ENCODE peak calls at places on chromosome 18, in eight cellular contexts. D is T-helper 2 cell, T is Karpas-422, H is PC-3, F is left cardiac atrium, K is KBM-7, S is neural progenitor cell, P is heart right ventricle. I is an unnamed sample.

GRCh38 chr18:54386043-54386442 is 28.3 kb downstream of the C18orf54 start:
- DNase-seq in D (no peak), T (no peak), H (no peak), F (no peak), K (no peak), S (peak), P (no peak), I (no peak)

GRCh38 chr18:76464281-76465259 is 30.5 kb downstream of the ZNF516 start:
- DNase-seq in D (no peak), T (no peak), H (no peak), F (no peak), K (no peak), S (no peak), P (no peak), I (no peak)

GRCh38 chr18:56945171-56945863 is 201.6 kb upstream of the BOD1L2 start:
- DNase-seq in D (no peak), T (no peak), H (no peak), F (no peak), K (no peak), S (no peak), P (no peak), I (no peak)

GRCh38 chr18:32276256-32276655 is 86.4 kb downstream of the MEP1B start:
- DNase-seq in D (no peak), T (no peak), H (no peak), F (no peak), K (no peak), S (no peak), P (no peak), I (no peak)

GRCh38 chr18:40159141-40160017 is 1795.7 kb upstream of the PIK3C3 start:
- DNase-seq in D (no peak), T (peak), H (peak), F (no peak), K (peak), S (peak), P (no peak), I (peak)

GRCh38 chr18:44815108-44815507 is 134.4 kb downstream of the SETBP1 start:
- DNase-seq in D (no peak), T (no peak), H (no peak), F (no peak), K (no peak), S (no peak), P (no peak), I (no peak)

GRCh38 chr18:79750980-79751571 is 46.7 kb upstream of the KCNG2 start:
- DNase-seq in D (no peak), T (no peak), H (no peak), F (peak), K (no peak), S (no peak), P (no peak), I (no peak)

GRCh38 chr18:22705328-22705727 is 227.8 kb upstream of the RBBP8 start:
- DNase-seq in D (no peak), T (no peak), H (peak), F (no peak), K (no peak), S (no peak), P (no peak), I (peak)

GRCh38 chr18:74148543-74149070 is 284 bp downstream of the TIMM21 start:
- DNase-seq in D (no peak), T (peak), H (no peak), F (no peak), K (no peak), S (peak), P (no peak), I (no peak)

GRCh38 chr18:74512321-74513053 is 16.3 kb downstream of the CNDP2 start:
- DNase-seq in D (no peak), T (no peak), H (no peak), F (no peak), K (no peak), S (no peak), P (no peak), I (no peak)

GRCh38 chr18:55534547-55534946 is 53.4 kb downstream of the TCF4 start:
- DNase-seq in D (no peak), T (no peak), H (no peak), F (no peak), K (no peak), S (no peak), P (no peak), I (no peak)

GRCh38 chr18:48876590-48876989 is 74.2 kb downstream of the SMAD7 start:
- DNase-seq in D (no peak), T (no peak), H (no peak), F (peak), K (no peak), S (no peak), P (no peak), I (no peak)

GRCh38 chr18:13585379-13586153 is 140.8 kb downstream of the FAM210A start:
- DNase-seq in D (no peak), T (peak), H (no peak), F (no peak), K (no peak), S (no peak), P (no peak), I (no peak)

GRCh38 chr18:29034113-29034856 is 857.4 kb upstream of the CDH2 start:
- DNase-seq in D (no peak), T (no peak), H (no peak), F (no peak), K (no peak), S (no peak), P (no peak), I (no peak)

GRCh38 chr18:54247488-54248175 is 21.7 kb upstream of the POLI start:
- DNase-seq in D (no peak), T (no peak), H (no peak), F (no peak), K (no peak), S (peak), P (no peak), I (no peak)

GRCh38 chr18:10482363-10482984 is 28.0 kb downstream of the APCDD1 start:
- DNase-seq in D (no peak), T (peak), H (no peak), F (no peak), K (no peak), S (no peak), P (no peak), I (no peak)

GRCh38 chr18:79519751-79520472 is 124.2 kb downstream of the NFATC1 start:
- DNase-seq in D (no peak), T (no peak), H (no peak), F (no peak), K (no peak), S (peak), P (peak), I (no peak)

GRCh38 chr18:62505669-62506494 is 16.9 kb upstream of the ZCCHC2 start:
- DNase-seq in D (no peak), T (peak), H (peak), F (no peak), K (peak), S (no peak), P (no peak), I (peak)

GRCh38 chr18:49137093-49137492 is 186.3 kb upstream of the SMAD7 start:
- DNase-seq in D (no peak), T (no peak), H (no peak), F (no peak), K (no peak), S (no peak), P (peak), I (no peak)

GRCh38 chr18:37299471-37300304 is 265.9 kb downstream of the CELF4 start:
- DNase-seq in D (no peak), T (no peak), H (peak), F (peak), K (peak), S (no peak), P (peak), I (peak)

GRCh38 chr18:59617468-59617932 is 79.7 kb downstream of the CCBE1 start:
- DNase-seq in D (no peak), T (no peak), H (peak), F (no peak), K (no peak), S (no peak), P (no peak), I (no peak)

GRCh38 chr18:24628360-24628759 is 167.9 kb downstream of the HRH4 start:
- DNase-seq in D (no peak), T (no peak), H (no peak), F (no peak), K (no peak), S (no peak), P (no peak), I (no peak)

GRCh38 chr18:3669376-3669775 is 219.4 kb downstream of the TGIF1 start:
- DNase-seq in D (no peak), T (no peak), H (no peak), F (no peak), K (no peak), S (no peak), P (no peak), I (no peak)

GRCh38 chr18:3305354-3305762 is 43.4 kb downstream of the MYL12B start:
- DNase-seq in D (no peak), T (no peak), H (peak), F (no peak), K (peak), S (no peak), P (no peak), I (peak)

GRCh38 chr18:21458322-21458721 is 142.2 kb downstream of the ESCO1 start:
- DNase-seq in D (no peak), T (no peak), H (no peak), F (peak), K (no peak), S (no peak), P (peak), I (no peak)

GRCh38 chr18:28735731-28736130 is 558.8 kb upstream of the CDH2 start:
- DNase-seq in D (no peak), T (no peak), H (peak), F (no peak), K (no peak), S (no peak), P (no peak), I (peak)

GRCh38 chr18:11137400-11137799 is 12.0 kb downstream of the PIEZO2 start:
- DNase-seq in D (no peak), T (no peak), H (no peak), F (no peak), K (no peak), S (no peak), P (no peak), I (no peak)

GRCh38 chr18:48934708-48935432 is 15.9 kb downstream of the SMAD7 start:
- DNase-seq in D (no peak), T (peak), H (no peak), F (peak), K (peak), S (no peak), P (peak), I (no peak)

GRCh38 chr18:45521151-45521550 is 94.1 kb upstream of the SLC14A2 start:
- DNase-seq in D (no peak), T (no peak), H (no peak), F (no peak), K (no peak), S (no peak), P (no peak), I (no peak)

GRCh38 chr18:6001867-6002266 is 106.5 kb upstream of the TMEM200C start:
- DNase-seq in D (no peak), T (no peak), H (no peak), F (no peak), K (no peak), S (no peak), P (no peak), I (no peak)

GRCh38 chr18:12516049-12516677 is 108.4 kb downstream of the PRELID3A start:
- DNase-seq in D (no peak), T (no peak), H (no peak), F (peak), K (no peak), S (no peak), P (no peak), I (no peak)

GRCh38 chr18:48904086-48904485 is 46.7 kb downstream of the SMAD7 start:
- DNase-seq in D (no peak), T (no peak), H (peak), F (no peak), K (no peak), S (no peak), P (no peak), I (no peak)

GRCh38 chr18:43620936-43621335 is 343.6 kb upstream of the SYT4 start:
- DNase-seq in D (no peak), T (peak), H (peak), F (no peak), K (peak), S (peak), P (no peak), I (peak)

GRCh38 chr18:9758624-9759075 is 50.5 kb downstream of the RAB31 start:
- DNase-seq in D (no peak), T (no peak), H (no peak), F (no peak), K (peak), S (no peak), P (no peak), I (no peak)

I was measured in kidney glomerular epithelial cell.